ENCODE peak calls at places on chromosome 20, in four cellular contexts. S is GM23338; P is Panc1; U is CD8-positive, alpha-beta T cell. Q is an unnamed sample.

GRCh38 chr20:19543114-19543513 is 214.9 kb upstream of the RIN2 start:
- ATAC-seq in U (peak; percentile 29), S (no peak), P (no peak), Q (no peak)

GRCh38 chr20:12965212-12965879 is 43.4 kb upstream of the SPTLC3 start:
- ATAC-seq in S (no peak), U (no peak), P (no peak), Q (no peak)

GRCh38 chr20:47487175-47487917 is 14.3 kb upstream of the NCOA3 start:
- ATAC-seq in U (peak; percentile 85), P (no peak), S (no peak), Q (no peak)

GRCh38 chr20:43231829-43232228 is 42.1 kb upstream of the PTPRT start:
- ATAC-seq in U (no peak), P (no peak), S (no peak), Q (no peak)

GRCh38 chr20:46323557-46323956 is 15.3 kb upstream of the CDH22 start:
- ATAC-seq in S (no peak), P (no peak), U (no peak), Q (no peak)

GRCh38 chr20:8678098-8678776 is 390.6 kb upstream of the PLCB4 start:
- ATAC-seq in S (no peak), U (no peak), P (no peak), Q (no peak)

GRCh38 chr20:1264727-1265126 is 1.4 kb upstream of the SNPH start:
- ATAC-seq in P (no peak), S (no peak), U (no peak), Q (no peak)

GRCh38 chr20:20303320-20303719 is 64.6 kb upstream of the INSM1 start:
- ATAC-seq in P (no peak), U (no peak), S (no peak), Q (no peak)

GRCh38 chr20:5864873-5865582 is 85.3 kb downstream of the TRMT6 start:
- ATAC-seq in U (no peak), S (no peak), P (no peak), Q (no peak)

GRCh38 chr20:58667975-58668374 is 16.9 kb downstream of the STX16 start:
- ATAC-seq in P (no peak), S (no peak), U (no peak), Q (no peak)

GRCh38 chr20:49674383-49675352 is 39.0 kb downstream of the B4GALT5 start:
- ATAC-seq in P (peak; percentile 64), U (no peak), S (no peak), Q (no peak)
- H3K4me1 ChIP-seq in P (peaks cover 69% of the 10 kb centered on the region), U (peaks cover 40% of the 10 kb centered on the region), S (peaks cover 62% of the 10 kb centered on the region), Q (peaks cover 57% of the 10 kb centered on the region)

DNA sequence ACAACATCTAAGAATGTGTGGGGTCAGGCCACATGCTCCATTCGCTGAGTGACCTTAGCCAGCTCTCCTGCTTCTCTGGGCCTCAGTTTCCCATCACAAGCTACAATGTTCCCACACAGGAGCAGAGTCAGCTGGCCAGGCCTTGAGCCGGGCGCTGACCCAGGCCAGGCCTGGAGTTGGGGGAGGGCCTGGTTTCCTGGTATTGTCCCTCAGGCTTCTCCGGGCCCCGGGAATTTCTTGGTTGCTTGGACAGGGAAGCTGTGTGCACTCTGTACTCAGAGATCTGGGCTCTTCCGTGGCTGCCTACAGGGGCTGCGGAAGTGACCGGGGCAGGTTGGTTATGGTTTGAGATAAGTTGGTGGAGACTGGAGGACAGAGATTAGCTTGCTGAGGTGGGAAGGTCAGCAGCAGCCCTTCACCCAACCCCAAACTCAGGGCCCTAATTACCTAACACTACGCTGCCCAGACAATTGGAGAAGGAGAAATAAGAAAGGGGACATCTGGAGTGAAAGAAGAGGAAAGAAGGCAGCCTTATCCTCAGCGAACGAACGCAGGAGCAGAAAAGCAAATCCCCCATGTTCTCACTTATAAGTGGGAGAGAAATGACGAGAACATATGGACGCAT is 6.3 kb downstream of the TGM2 start:
- ATAC-seq in P (no peak), U (no peak), S (no peak), Q (peak; percentile 44)
- H3K4me1 ChIP-seq in P (peaks cover 3% of the 10 kb centered on the region), U (no peaks in the 10 kb centered on the region), S (no peaks in the 10 kb centered on the region), Q (peaks cover 97% of the 10 kb centered on the region)

GRCh38 chr20:34024733-34025351 is 31.1 kb downstream of the RALY start:
- ATAC-seq in P (no peak), S (peak; percentile 58), U (no peak), Q (no peak)
- H3K4me1 ChIP-seq in P (peaks cover 18% of the 10 kb centered on the region), S (peaks cover 55% of the 10 kb centered on the region), U (peaks cover 32% of the 10 kb centered on the region), Q (no peaks in the 10 kb centered on the region)

DNA sequence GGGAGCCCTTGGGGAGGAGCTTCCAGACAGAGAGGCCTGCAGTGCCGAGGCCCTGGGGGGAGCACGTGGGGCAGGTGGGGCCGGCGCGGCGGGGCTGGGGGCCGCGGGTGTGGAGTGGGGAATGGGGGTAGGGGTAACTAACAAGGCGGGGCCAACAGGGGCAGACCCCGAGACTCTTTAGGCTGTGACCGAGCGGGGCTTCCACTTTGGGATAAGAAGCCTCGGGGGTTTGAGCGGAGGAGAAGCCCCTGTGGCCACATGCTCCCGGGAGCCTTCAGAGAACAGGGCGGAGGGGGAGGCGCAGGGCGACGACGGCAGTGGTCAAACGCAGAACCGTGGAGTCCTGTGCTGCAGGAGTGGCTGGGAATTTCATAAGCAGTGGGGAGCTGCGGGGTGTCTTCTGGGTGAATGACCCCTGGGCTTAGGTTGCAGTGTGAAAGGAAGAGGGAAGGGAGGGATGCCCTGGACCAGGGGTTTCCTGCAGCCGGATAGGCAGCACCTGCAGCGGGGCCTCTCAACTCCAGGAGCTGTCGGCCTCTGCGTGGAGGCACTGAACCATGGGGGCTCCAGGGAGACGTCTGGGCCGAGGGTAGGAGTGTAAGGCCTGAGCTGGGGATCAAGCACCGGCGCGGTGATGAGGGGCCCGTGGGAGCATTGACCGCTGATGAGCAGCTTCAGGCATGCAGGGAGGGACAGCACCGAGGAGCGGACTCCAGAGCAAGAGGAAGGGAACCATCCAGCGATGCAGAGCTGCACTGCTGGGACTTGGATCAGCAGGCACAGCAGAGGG is 121.0 kb downstream of the SYNDIG1 start:
- ATAC-seq in S (peak; percentile 66), P (no peak), U (no peak), Q (no peak)
- H3K4me1 ChIP-seq in S (no peaks in the 10 kb centered on the region), P (no peaks in the 10 kb centered on the region), U (no peaks in the 10 kb centered on the region), Q (no peaks in the 10 kb centered on the region)

GRCh38 chr20:4813076-4813838 is 91.5 kb downstream of the PRND start:
- ATAC-seq in P (no peak), U (no peak), S (no peak), Q (no peak)
- H3K4me1 ChIP-seq in P (no peaks in the 10 kb centered on the region), U (peaks cover 71% of the 10 kb centered on the region), S (peaks cover 14% of the 10 kb centered on the region), Q (no peaks in the 10 kb centered on the region)

GRCh38 chr20:45056473-45057148 is 44.3 kb downstream of the KCNS1 start:
- ATAC-seq in S (no peak), U (no peak), P (no peak), Q (no peak)
- H3K4me1 ChIP-seq in S (peaks cover 4% of the 10 kb centered on the region), U (peaks cover 55% of the 10 kb centered on the region), P (no peaks in the 10 kb centered on the region), Q (peaks cover 18% of the 10 kb centered on the region)

GRCh38 chr20:50127587-50128519 is 14.9 kb upstream of the UBE2V1 start:
- ATAC-seq in P (no peak), S (no peak), U (no peak), Q (no peak)
- H3K4me1 ChIP-seq in P (peaks cover 12% of the 10 kb centered on the region), S (no peaks in the 10 kb centered on the region), U (no peaks in the 10 kb centered on the region), Q (peaks cover 4% of the 10 kb centered on the region)

GRCh38 chr20:53737404-53738038 is 143.9 kb upstream of the ZNF217 start:
- ATAC-seq in U (no peak), S (no peak), P (peak; percentile 2), Q (no peak)

GRCh38 chr20:53739799-53740785 is 146.5 kb upstream of the ZNF217 start:
- ATAC-seq in S (peak; percentile 44), P (peak; percentile 9), U (peak; percentile 44), Q (no peak)

GRCh38 chr20:53736757-53737403 is 143.2 kb upstream of the ZNF217 start:
- ATAC-seq in P (peak; percentile 3), U (no peak), S (peak; percentile 50), Q (no peak)

GRCh38 chr20:53738945-53739798 is 145.5 kb upstream of the ZNF217 start:
- ATAC-seq in U (no peak), S (no peak), P (no peak), Q (no peak)

GRCh38 chr20:53738039-53738944 is 144.7 kb upstream of the ZNF217 start:
- ATAC-seq in U (no peak), P (peak; percentile 78), S (peak; percentile 62), Q (no peak)
- H3K4me1 ChIP-seq in U (peaks cover 20% of the 10 kb centered on the region), P (peaks cover 74% of the 10 kb centered on the region), S (peaks cover 63% of the 10 kb centered on the region), Q (no peaks in the 10 kb centered on the region)

GRCh38 chr20:32476684-32477593 is 108.2 kb downstream of the NOL4L start:
- ATAC-seq in U (peak; percentile 46), S (no peak), P (no peak), Q (no peak)
- H3K4me1 ChIP-seq in U (peaks cover 61% of the 10 kb centered on the region), S (peaks cover 74% of the 10 kb centered on the region), P (peaks cover 61% of the 10 kb centered on the region), Q (no peaks in the 10 kb centered on the region)